ENCODE peak calls at places on chromosome 10, in seven cellular contexts. One of them, this sample, is unnamed.

GRCh38 chr10:95246582-95247051 is 44.2 kb downstream of the PDLIM1 start:
- DNase-seq in KBM-7: peak; percentile 85
- DNase-seq in astrocyte of the hippocampus: peak; percentile 89
- DNase-seq in fibroblast of the conjunctiva: peak; percentile 66
- DNase-seq in activated CD8-positive, alpha-beta memory T cell treated with anti-CD3 and anti-CD28 coated beads for 24 hours: peak; percentile 84
- DNase-seq in EL: peak; percentile 84
- DNase-seq in lung: peak; percentile 68
- DNase-seq in this sample: peak; percentile 72

GRCh38 chr10:1612910-1613309 is 124.4 kb downstream of the ADARB2 start:
- DNase-seq in KBM-7: no peak
- DNase-seq in astrocyte of the hippocampus: no peak
- DNase-seq in fibroblast of the conjunctiva: no peak
- DNase-seq in activated CD8-positive, alpha-beta memory T cell treated with anti-CD3 and anti-CD28 coated beads for 24 hours: no peak
- DNase-seq in EL: no peak
- DNase-seq in lung: no peak
- DNase-seq in this sample: no peak

GRCh38 chr10:100670828-100671479 is 74.4 kb upstream of the PAX2 start:
- DNase-seq in KBM-7: peak; percentile 33
- DNase-seq in astrocyte of the hippocampus: peak; percentile 33
- DNase-seq in fibroblast of the conjunctiva: no peak
- DNase-seq in activated CD8-positive, alpha-beta memory T cell treated with anti-CD3 and anti-CD28 coated beads for 24 hours: peak; percentile 87
- DNase-seq in EL: no peak
- DNase-seq in lung: no peak
- DNase-seq in this sample: no peak

GRCh38 chr10:62183442-62183841 is 85.2 kb downstream of the RTKN2 start:
- DNase-seq in KBM-7: no peak
- DNase-seq in astrocyte of the hippocampus: no peak
- DNase-seq in fibroblast of the conjunctiva: no peak
- DNase-seq in activated CD8-positive, alpha-beta memory T cell treated with anti-CD3 and anti-CD28 coated beads for 24 hours: no peak
- DNase-seq in EL: no peak
- DNase-seq in lung: no peak
- DNase-seq in this sample: no peak

GRCh38 chr10:109668137-109668536 is 255.2 kb downstream of the XPNPEP1 start:
- DNase-seq in KBM-7: no peak
- DNase-seq in astrocyte of the hippocampus: no peak
- DNase-seq in fibroblast of the conjunctiva: no peak
- DNase-seq in activated CD8-positive, alpha-beta memory T cell treated with anti-CD3 and anti-CD28 coated beads for 24 hours: no peak
- DNase-seq in EL: no peak
- DNase-seq in lung: no peak
- DNase-seq in this sample: no peak

GRCh38 chr10:5089869-5090268 is 4.3 kb upstream of the AKR1C3 start:
- DNase-seq in KBM-7: peak; percentile 53
- DNase-seq in astrocyte of the hippocampus: no peak
- DNase-seq in fibroblast of the conjunctiva: no peak
- DNase-seq in activated CD8-positive, alpha-beta memory T cell treated with anti-CD3 and anti-CD28 coated beads for 24 hours: no peak
- DNase-seq in EL: peak; percentile 45
- DNase-seq in lung: no peak
- DNase-seq in this sample: no peak

GRCh38 chr10:102408081-102408727 is 10.4 kb downstream of the PSD start:
- DNase-seq in KBM-7: no peak
- DNase-seq in astrocyte of the hippocampus: no peak
- DNase-seq in fibroblast of the conjunctiva: no peak
- DNase-seq in activated CD8-positive, alpha-beta memory T cell treated with anti-CD3 and anti-CD28 coated beads for 24 hours: peak; percentile 61
- DNase-seq in EL: no peak
- DNase-seq in lung: no peak
- DNase-seq in this sample: no peak

GRCh38 chr10:29486466-29486865 is 148.3 kb downstream of the SVIL start:
- DNase-seq in KBM-7: no peak
- DNase-seq in astrocyte of the hippocampus: no peak
- DNase-seq in fibroblast of the conjunctiva: no peak
- DNase-seq in activated CD8-positive, alpha-beta memory T cell treated with anti-CD3 and anti-CD28 coated beads for 24 hours: no peak
- DNase-seq in EL: no peak
- DNase-seq in lung: no peak
- DNase-seq in this sample: peak; percentile 10

GRCh38 chr10:4188406-4188805 is 403.4 kb upstream of the KLF6 start:
- DNase-seq in KBM-7: no peak
- DNase-seq in astrocyte of the hippocampus: no peak
- DNase-seq in fibroblast of the conjunctiva: no peak
- DNase-seq in activated CD8-positive, alpha-beta memory T cell treated with anti-CD3 and anti-CD28 coated beads for 24 hours: no peak
- DNase-seq in EL: no peak
- DNase-seq in lung: no peak
- DNase-seq in this sample: no peak

GRCh38 chr10:98858525-98858924 is 377.1 kb downstream of the HPSE2 start:
- DNase-seq in KBM-7: no peak
- DNase-seq in astrocyte of the hippocampus: no peak
- DNase-seq in fibroblast of the conjunctiva: no peak
- DNase-seq in activated CD8-positive, alpha-beta memory T cell treated with anti-CD3 and anti-CD28 coated beads for 24 hours: no peak
- DNase-seq in EL: no peak
- DNase-seq in lung: no peak
- DNase-seq in this sample: no peak

GRCh38 chr10:113681533-113682470 is 2.1 kb downstream of the CASP7 start:
- DNase-seq in KBM-7: no peak
- DNase-seq in astrocyte of the hippocampus: no peak
- DNase-seq in fibroblast of the conjunctiva: no peak
- DNase-seq in activated CD8-positive, alpha-beta memory T cell treated with anti-CD3 and anti-CD28 coated beads for 24 hours: no peak
- DNase-seq in EL: no peak
- DNase-seq in lung: no peak
- DNase-seq in this sample: no peak

GRCh38 chr10:100130786-100131185 is 49.1 kb upstream of the CPN1 start:
- DNase-seq in KBM-7: no peak
- DNase-seq in astrocyte of the hippocampus: no peak
- DNase-seq in fibroblast of the conjunctiva: no peak
- DNase-seq in activated CD8-positive, alpha-beta memory T cell treated with anti-CD3 and anti-CD28 coated beads for 24 hours: no peak
- DNase-seq in EL: no peak
- DNase-seq in lung: no peak
- DNase-seq in this sample: no peak

GRCh38 chr10:69403519-69403918 is 13.2 kb downstream of the TACR2 start:
- DNase-seq in KBM-7: no peak
- DNase-seq in astrocyte of the hippocampus: peak; percentile 40
- DNase-seq in fibroblast of the conjunctiva: no peak
- DNase-seq in activated CD8-positive, alpha-beta memory T cell treated with anti-CD3 and anti-CD28 coated beads for 24 hours: no peak
- DNase-seq in EL: peak; percentile 72
- DNase-seq in lung: no peak
- DNase-seq in this sample: no peak

GRCh38 chr10:96334888-96335526 is 23.8 kb downstream of the OPALIN start:
- DNase-seq in KBM-7: peak; percentile 51
- DNase-seq in astrocyte of the hippocampus: peak; percentile 68
- DNase-seq in fibroblast of the conjunctiva: peak; percentile 2
- DNase-seq in activated CD8-positive, alpha-beta memory T cell treated with anti-CD3 and anti-CD28 coated beads for 24 hours: no peak
- DNase-seq in EL: peak; percentile 39
- DNase-seq in lung: no peak
- DNase-seq in this sample: no peak

GRCh38 chr10:71308985-71309384 is 10.1 kb upstream of the SLC29A3 start:
- DNase-seq in KBM-7: no peak
- DNase-seq in astrocyte of the hippocampus: no peak
- DNase-seq in fibroblast of the conjunctiva: no peak
- DNase-seq in activated CD8-positive, alpha-beta memory T cell treated with anti-CD3 and anti-CD28 coated beads for 24 hours: no peak
- DNase-seq in EL: no peak
- DNase-seq in lung: no peak
- DNase-seq in this sample: no peak

GRCh38 chr10:125878957-125879835 is 1.9 kb downstream of the DHX32 start:
- DNase-seq in KBM-7: no peak
- DNase-seq in astrocyte of the hippocampus: peak; percentile 89
- DNase-seq in fibroblast of the conjunctiva: peak; percentile 52
- DNase-seq in activated CD8-positive, alpha-beta memory T cell treated with anti-CD3 and anti-CD28 coated beads for 24 hours: no peak
- DNase-seq in EL: peak; percentile 87
- DNase-seq in lung: no peak
- DNase-seq in this sample: no peak

GRCh38 chr10:2262333-2262732 is 525.0 kb upstream of the ADARB2 start:
- DNase-seq in KBM-7: no peak
- DNase-seq in astrocyte of the hippocampus: no peak
- DNase-seq in fibroblast of the conjunctiva: no peak
- DNase-seq in activated CD8-positive, alpha-beta memory T cell treated with anti-CD3 and anti-CD28 coated beads for 24 hours: no peak
- DNase-seq in EL: no peak
- DNase-seq in lung: no peak
- DNase-seq in this sample: no peak

GRCh38 chr10:110074986-110075664 is 67.3 kb downstream of the ADD3 start:
- DNase-seq in KBM-7: peak; percentile 26
- DNase-seq in astrocyte of the hippocampus: peak; percentile 44
- DNase-seq in fibroblast of the conjunctiva: peak; percentile 89
- DNase-seq in activated CD8-positive, alpha-beta memory T cell treated with anti-CD3 and anti-CD28 coated beads for 24 hours: no peak
- DNase-seq in EL: peak; percentile 77
- DNase-seq in lung: no peak
- DNase-seq in this sample: no peak

GRCh38 chr10:11891776-11892486 is 68.8 kb downstream of the PROSER2 start:
- DNase-seq in KBM-7: no peak
- DNase-seq in astrocyte of the hippocampus: no peak
- DNase-seq in fibroblast of the conjunctiva: no peak
- DNase-seq in activated CD8-positive, alpha-beta memory T cell treated with anti-CD3 and anti-CD28 coated beads for 24 hours: no peak
- DNase-seq in EL: no peak
- DNase-seq in lung: no peak
- DNase-seq in this sample: no peak

GRCh38 chr10:126147866-126148578 is 240.3 kb downstream of the ADAM12 start:
- DNase-seq in KBM-7: no peak
- DNase-seq in astrocyte of the hippocampus: peak; percentile 81
- DNase-seq in fibroblast of the conjunctiva: peak; percentile 70
- DNase-seq in activated CD8-positive, alpha-beta memory T cell treated with anti-CD3 and anti-CD28 coated beads for 24 hours: no peak
- DNase-seq in EL: peak; percentile 59
- DNase-seq in lung: no peak
- DNase-seq in this sample: no peak

GRCh38 chr10:29535012-29535777 is 99.6 kb downstream of the SVIL start:
- DNase-seq in KBM-7: peak; percentile 38
- DNase-seq in astrocyte of the hippocampus: peak; percentile 90
- DNase-seq in fibroblast of the conjunctiva: peak; percentile 28
- DNase-seq in activated CD8-positive, alpha-beta memory T cell treated with anti-CD3 and anti-CD28 coated beads for 24 hours: no peak
- DNase-seq in EL: peak; percentile 83
- DNase-seq in lung: peak; percentile 45
- DNase-seq in this sample: peak; percentile 66

GRCh38 chr10:182441-183201 is 47.4 kb downstream of the ZMYND11 start:
- DNase-seq in KBM-7: no peak
- DNase-seq in astrocyte of the hippocampus: no peak
- DNase-seq in fibroblast of the conjunctiva: no peak
- DNase-seq in activated CD8-positive, alpha-beta memory T cell treated with anti-CD3 and anti-CD28 coated beads for 24 hours: no peak
- DNase-seq in EL: peak; percentile 59
- DNase-seq in lung: no peak
- DNase-seq in this sample: no peak

This sample was measured in ureter.